ENCODE peak calls at places on chromosomes 13 and 19, in seven cellular contexts. One of them, this sample, is unnamed.

GRCh38 chr13:106114981-106115554 is 420.4 kb downstream of the EFNB2 start:
- DNase-seq in body of pancreas: no peak
- DNase-seq in K562: no peak
- DNase-seq in gastrocnemius medialis: no peak
- DNase-seq in H54: no peak
- DNase-seq in ovary: no peak
- DNase-seq in A549: no peak
- DNase-seq in this sample: no peak

GRCh38 chr19:41298327-41298964 is 11.5 kb upstream of the CCDC97 start:
- DNase-seq in A549: no peak
- DNase-seq in gastrocnemius medialis: peak
- DNase-seq in H54: no peak
- DNase-seq in body of pancreas: peak
- DNase-seq in ovary: no peak
- DNase-seq in K562: no peak
- DNase-seq in this sample: no peak

GRCh38 chr13:32001769-32002168 is 29.8 kb upstream of the FRY start:
- DNase-seq in H54: no peak
- DNase-seq in body of pancreas: no peak
- DNase-seq in K562: no peak
- DNase-seq in A549: no peak
- DNase-seq in gastrocnemius medialis: no peak
- DNase-seq in ovary: no peak
- DNase-seq in this sample: no peak

GRCh38 chr13:29605860-29606526 is 10.5 kb upstream of the SLC7A1 start:
- DNase-seq in ovary: no peak
- DNase-seq in gastrocnemius medialis: no peak
- DNase-seq in A549: no peak
- DNase-seq in body of pancreas: no peak
- DNase-seq in H54: no peak
- DNase-seq in K562: no peak
- DNase-seq in this sample: no peak

GRCh38 chr13:100673831-100674362 is 698 bp downstream of the TMTC4 start:
- DNase-seq in ovary: peak
- DNase-seq in H54: peak
- DNase-seq in gastrocnemius medialis: peak
- DNase-seq in A549: peak
- DNase-seq in K562: peak
- DNase-seq in body of pancreas: peak
- DNase-seq in this sample: peak

GRCh38 chr13:91426913-91427312 is 28.5 kb downstream of the GPC5 start:
- DNase-seq in H54: no peak
- DNase-seq in A549: no peak
- DNase-seq in body of pancreas: no peak
- DNase-seq in K562: no peak
- DNase-seq in gastrocnemius medialis: no peak
- DNase-seq in ovary: no peak
- DNase-seq in this sample: no peak

GRCh38 chr13:107407074-107407473 is 808.3 kb downstream of the LIG4 start:
- DNase-seq in A549: no peak
- DNase-seq in gastrocnemius medialis: no peak
- DNase-seq in H54: no peak
- DNase-seq in K562: no peak
- DNase-seq in ovary: no peak
- DNase-seq in body of pancreas: no peak
- DNase-seq in this sample: no peak

GRCh38 chr19:6242677-6243076 is 37.1 kb downstream of the MLLT1 start:
- DNase-seq in gastrocnemius medialis: no peak
- DNase-seq in K562: no peak
- DNase-seq in body of pancreas: no peak
- DNase-seq in ovary: no peak
- DNase-seq in A549: no peak
- DNase-seq in H54: no peak
- DNase-seq in this sample: no peak

GRCh38 chr19:49997709-49998108 is 27.5 kb downstream of the VRK3 start:
- DNase-seq in H54: peak
- DNase-seq in K562: peak
- DNase-seq in ovary: no peak
- DNase-seq in body of pancreas: peak
- DNase-seq in gastrocnemius medialis: no peak
- DNase-seq in A549: peak
- DNase-seq in this sample: no peak

GRCh38 chr19:29529646-29530548 is 4.1 kb downstream of the VSTM2B start:
- DNase-seq in H54: no peak
- DNase-seq in gastrocnemius medialis: no peak
- DNase-seq in ovary: no peak
- DNase-seq in K562: no peak
- DNase-seq in body of pancreas: no peak
- DNase-seq in A549: no peak
- DNase-seq in this sample: no peak

GRCh38 chr19:2734589-2735288 is 5.1 kb downstream of the SLC39A3 start:
- DNase-seq in H54: no peak
- DNase-seq in body of pancreas: no peak
- DNase-seq in gastrocnemius medialis: no peak
- DNase-seq in ovary: no peak
- DNase-seq in A549: no peak
- DNase-seq in K562: no peak
- DNase-seq in this sample: no peak

GRCh38 chr19:1156830-1157615 is 17.0 kb downstream of the SBNO2 start:
- DNase-seq in A549: no peak
- DNase-seq in body of pancreas: no peak
- DNase-seq in H54: no peak
- DNase-seq in K562: no peak
- DNase-seq in ovary: peak
- DNase-seq in gastrocnemius medialis: no peak
- DNase-seq in this sample: no peak

GRCh38 chr13:47794963-47795362 is 206.1 kb downstream of the SUCLA2 start:
- DNase-seq in K562: no peak
- DNase-seq in body of pancreas: no peak
- DNase-seq in ovary: no peak
- DNase-seq in gastrocnemius medialis: no peak
- DNase-seq in H54: peak
- DNase-seq in A549: peak
- DNase-seq in this sample: no peak

GRCh38 chr19:10270180-10270615 is 722 bp upstream of the ICAM1 start:
- DNase-seq in H54: no peak
- DNase-seq in body of pancreas: peak
- DNase-seq in ovary: peak
- DNase-seq in K562: peak
- DNase-seq in A549: no peak
- DNase-seq in gastrocnemius medialis: peak
- DNase-seq in this sample: no peak

GRCh38 chr19:4338441-4339350 is at the start of gene STAP2:
- DNase-seq in H54: no peak
- DNase-seq in gastrocnemius medialis: no peak
- DNase-seq in body of pancreas: peak
- DNase-seq in K562: peak
- DNase-seq in ovary: peak
- DNase-seq in A549: no peak
- DNase-seq in this sample: peak

GRCh38 chr19:1864480-1865171 is 1.2 kb upstream of the KLF16 start:
- DNase-seq in gastrocnemius medialis: peak
- DNase-seq in K562: peak
- DNase-seq in body of pancreas: peak
- DNase-seq in A549: no peak
- DNase-seq in H54: peak
- DNase-seq in ovary: peak
- DNase-seq in this sample: peak

GRCh38 chr19:5137571-5138124 is 168.7 kb downstream of the KDM4B start:
- DNase-seq in A549: no peak
- DNase-seq in gastrocnemius medialis: no peak
- DNase-seq in body of pancreas: peak
- DNase-seq in H54: no peak
- DNase-seq in K562: no peak
- DNase-seq in ovary: no peak
- DNase-seq in this sample: no peak

GRCh38 chr19:13764101-13764807 is at the start of gene MRI1:
- DNase-seq in A549: peak
- DNase-seq in gastrocnemius medialis: peak
- DNase-seq in body of pancreas: peak
- DNase-seq in K562: peak
- DNase-seq in ovary: peak
- DNase-seq in H54: peak
- DNase-seq in this sample: peak

GRCh38 chr13:51298812-51299211 is 40.7 kb upstream of the SERPINE3 start:
- DNase-seq in A549: no peak
- DNase-seq in H54: no peak
- DNase-seq in ovary: no peak
- DNase-seq in K562: no peak
- DNase-seq in gastrocnemius medialis: no peak
- DNase-seq in body of pancreas: no peak
- DNase-seq in this sample: no peak

GRCh38 chr19:6238643-6239281 is 41.0 kb downstream of the MLLT1 start:
- DNase-seq in body of pancreas: peak
- DNase-seq in ovary: peak
- DNase-seq in A549: no peak
- DNase-seq in gastrocnemius medialis: peak
- DNase-seq in K562: no peak
- DNase-seq in H54: no peak
- DNase-seq in this sample: peak

GRCh38 chr19:33071887-33072286 is 7.2 kb upstream of the RHPN2 start:
- DNase-seq in A549: no peak
- DNase-seq in body of pancreas: no peak
- DNase-seq in H54: no peak
- DNase-seq in K562: no peak
- DNase-seq in gastrocnemius medialis: no peak
- DNase-seq in ovary: no peak
- DNase-seq in this sample: no peak

GRCh38 chr13:94713556-94714182 is 1.3 kb upstream of the SOX21 start:
- DNase-seq in body of pancreas: no peak
- DNase-seq in ovary: no peak
- DNase-seq in H54: no peak
- DNase-seq in gastrocnemius medialis: no peak
- DNase-seq in K562: no peak
- DNase-seq in A549: no peak
- DNase-seq in this sample: no peak

GRCh38 chr13:45142440-45143345 is 22.4 kb downstream of the GTF2F2 start:
- DNase-seq in A549: no peak
- DNase-seq in K562: no peak
- DNase-seq in body of pancreas: no peak
- DNase-seq in H54: no peak
- DNase-seq in gastrocnemius medialis: no peak
- DNase-seq in ovary: no peak
- DNase-seq in this sample: no peak

GRCh38 chr13:113210834-113211233 is 1.4 kb downstream of the CUL4A start:
- DNase-seq in H54: no peak
- DNase-seq in gastrocnemius medialis: no peak
- DNase-seq in ovary: no peak
- DNase-seq in K562: no peak
- DNase-seq in body of pancreas: no peak
- DNase-seq in A549: no peak
- DNase-seq in this sample: no peak

DNA sequence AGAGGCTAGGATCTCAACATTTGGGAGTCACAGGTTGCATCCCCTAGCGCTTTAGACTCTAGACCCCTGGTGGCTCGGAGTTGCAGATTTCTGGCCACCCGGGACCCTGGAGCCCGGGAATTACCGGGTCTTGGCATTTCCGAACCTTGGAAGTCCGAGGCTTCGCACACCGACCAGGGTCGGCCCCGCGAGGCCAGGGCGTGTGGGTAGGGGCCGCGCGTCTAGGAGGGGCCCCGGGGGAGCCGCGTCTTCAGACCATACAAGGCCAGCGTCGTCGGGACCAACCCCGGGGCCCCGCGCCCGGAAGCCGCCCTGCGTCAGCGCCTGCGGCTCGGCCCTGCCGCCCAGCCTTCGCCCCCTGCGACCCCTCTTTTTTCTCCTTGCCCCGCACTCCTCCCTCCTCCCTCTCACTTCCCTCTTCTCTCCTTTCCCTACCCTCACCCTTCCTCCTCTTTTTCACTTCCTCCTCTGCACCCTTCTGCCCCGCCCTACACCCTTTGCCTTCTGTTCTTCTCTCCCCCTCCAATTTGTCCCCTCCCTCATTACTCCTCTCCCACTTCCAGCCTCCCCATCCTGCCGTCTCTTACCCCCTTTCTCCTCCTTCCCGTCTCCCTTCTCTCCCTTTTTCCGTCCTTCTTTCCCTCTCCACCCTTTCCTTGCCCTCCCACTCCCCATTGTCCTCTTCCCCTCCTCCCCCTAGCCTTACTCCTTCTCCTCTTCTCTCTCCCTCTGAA is 2.4 kb upstream of the PLEKHG2 start:
- DNase-seq in A549: no peak
- DNase-seq in H54: no peak
- DNase-seq in ovary: peak
- DNase-seq in K562: peak
- DNase-seq in body of pancreas: peak
- DNase-seq in gastrocnemius medialis: peak
- DNase-seq in this sample: peak
- TF ChIP-seq POLR2A in A549: peak
- TF ChIP-seq POLR2A in H54: no peak
- TF ChIP-seq POLR2A in ovary: peak
- TF ChIP-seq POLR2A in K562: peak
- TF ChIP-seq POLR2A in body of pancreas: no peak
- TF ChIP-seq POLR2A in gastrocnemius medialis: no peak
- TF ChIP-seq POLR2A in this sample: peak

DNA sequence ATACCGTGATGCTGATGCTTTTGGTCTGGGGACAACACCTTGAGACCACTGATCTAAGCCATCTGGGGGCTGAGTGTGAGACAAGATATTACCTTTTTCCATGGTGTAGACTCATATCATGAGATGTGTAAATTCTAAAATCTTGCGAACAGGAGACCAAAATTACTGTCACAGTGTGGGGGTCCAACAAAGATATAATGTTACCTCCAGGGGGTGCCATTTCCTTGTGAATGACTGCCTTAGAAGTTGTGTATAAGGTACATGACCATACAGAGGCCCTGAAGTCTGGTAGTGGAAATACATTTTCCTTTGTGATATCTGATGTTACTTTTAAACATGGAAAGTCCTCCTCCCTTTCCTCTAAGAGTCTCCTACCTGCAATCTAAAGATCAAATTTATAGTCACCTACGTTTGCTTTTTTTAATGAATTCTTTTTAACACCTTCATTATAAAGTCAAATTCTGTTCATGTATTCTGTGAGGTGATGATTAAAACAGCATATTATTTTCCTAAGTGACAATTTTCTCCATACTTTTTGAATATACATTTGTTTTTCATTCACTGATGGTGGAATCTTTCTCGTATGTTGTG is 113.5 kb downstream of the RFC3 start:
- DNase-seq in A549: peak
- DNase-seq in body of pancreas: peak
- DNase-seq in gastrocnemius medialis: no peak
- DNase-seq in K562: peak
- DNase-seq in H54: peak
- DNase-seq in ovary: no peak
- DNase-seq in this sample: peak
- TF ChIP-seq POLR2A in A549: no peak
- TF ChIP-seq POLR2A in body of pancreas: no peak
- TF ChIP-seq POLR2A in gastrocnemius medialis: no peak
- TF ChIP-seq POLR2A in K562: no peak
- TF ChIP-seq POLR2A in H54: no peak
- TF ChIP-seq POLR2A in ovary: no peak
- TF ChIP-seq POLR2A in this sample: no peak

GRCh38 chr19:58554494-58555368 is at the start of gene CHMP2A:
- DNase-seq in H54: peak
- DNase-seq in K562: peak
- DNase-seq in gastrocnemius medialis: peak
- DNase-seq in A549: peak
- DNase-seq in body of pancreas: peak
- DNase-seq in ovary: peak
- DNase-seq in this sample: peak
- TF ChIP-seq POLR2A in H54: peak
- TF ChIP-seq POLR2A in K562: peak
- TF ChIP-seq POLR2A in gastrocnemius medialis: peak
- TF ChIP-seq POLR2A in A549: peak
- TF ChIP-seq POLR2A in body of pancreas: peak
- TF ChIP-seq POLR2A in ovary: peak
- TF ChIP-seq POLR2A in this sample: peak

GRCh38 chr19:11649941-11650340 is 52.7 kb downstream of the ZNF627 start:
- DNase-seq in body of pancreas: no peak
- DNase-seq in gastrocnemius medialis: no peak
- DNase-seq in A549: no peak
- DNase-seq in H54: no peak
- DNase-seq in K562: no peak
- DNase-seq in ovary: no peak
- DNase-seq in this sample: no peak
- TF ChIP-seq POLR2A in body of pancreas: no peak
- TF ChIP-seq POLR2A in gastrocnemius medialis: no peak
- TF ChIP-seq POLR2A in A549: no peak
- TF ChIP-seq POLR2A in H54: no peak
- TF ChIP-seq POLR2A in K562: no peak
- TF ChIP-seq POLR2A in ovary: no peak
- TF ChIP-seq POLR2A in this sample: no peak

This sample was measured in prostate gland.